ENCODE peak calls at places on chromosomes 2 and 18, in six cellular contexts. F, Y, H, A, S and J are unnamed samples.

GRCh38 chr2:105545731-105546622 is 147.1 kb upstream of the FHL2 start:
- DNase-seq in F (peak), H (peak), S (no peak), A (no peak), Y (peak), J (peak)

GRCh38 chr18:7329036-7329435 is 98.1 kb downstream of the LRRC30 start:
- DNase-seq in A (no peak), H (no peak), Y (no peak), F (no peak), S (no peak), J (no peak)

GRCh38 chr2:216188956-216189355 is 79.8 kb downstream of the XRCC5 start:
- DNase-seq in H (peak), A (no peak), S (no peak), F (no peak), Y (no peak), J (no peak)

GRCh38 chr2:101197215-101197745 is 46.1 kb upstream of the TBC1D8 start:
- DNase-seq in S (no peak), F (no peak), A (no peak), H (peak), Y (no peak), J (no peak)

GRCh38 chr2:36635194-36635593 is 37.2 kb upstream of the FEZ2 start:
- DNase-seq in A (no peak), S (no peak), F (no peak), H (peak), Y (no peak), J (no peak)

GRCh38 chr2:32009479-32010256 is 1.1 kb downstream of the MEMO1 start:
- DNase-seq in F (peak), A (peak), H (peak), Y (peak), S (no peak), J (no peak)

GRCh38 chr2:239544141-239544800 is 143.5 kb upstream of the HDAC4 start:
- DNase-seq in Y (no peak), A (no peak), H (no peak), S (no peak), F (no peak), J (no peak)

GRCh38 chr2:226002438-226002837 is 602.9 kb downstream of the NYAP2 start:
- DNase-seq in S (peak), Y (no peak), F (no peak), H (peak), A (no peak), J (no peak)

GRCh38 chr2:218002792-218003191 is at the start of gene TNS1:
- DNase-seq in A (no peak), S (no peak), H (peak), Y (no peak), F (no peak), J (no peak)

GRCh38 chr2:221570321-221571107 is 1.6 kb downstream of the EPHA4 start:
- DNase-seq in A (no peak), Y (no peak), F (no peak), S (no peak), H (peak), J (no peak)

GRCh38 chr2:86661333-86661732 is 37.7 kb upstream of the RNF103 start:
- DNase-seq in H (no peak), A (no peak), S (no peak), Y (no peak), F (no peak), J (no peak)

GRCh38 chr18:64037812-64038414 is 68.0 kb downstream of the SERPINB8 start:
- DNase-seq in Y (no peak), F (no peak), H (peak), S (no peak), A (no peak), J (no peak)

GRCh38 chr2:73128841-73129535 is 16.2 kb upstream of the RAB11FIP5 start:
- DNase-seq in Y (no peak), A (no peak), H (no peak), F (no peak), S (no peak), J (no peak)

GRCh38 chr2:206160124-206160806 is 570 bp downstream of the EEF1B2 start:
- DNase-seq in F (no peak), H (no peak), A (no peak), S (no peak), Y (peak), J (no peak)

GRCh38 chr2:80499095-80499494 is 194.5 kb upstream of the LRRTM1 start:
- DNase-seq in Y (peak), A (no peak), F (no peak), S (peak), H (peak), J (peak)

GRCh38 chr2:239129147-239129896 is 271.5 kb downstream of the HDAC4 start:
- DNase-seq in S (no peak), F (no peak), H (peak), Y (no peak), A (no peak), J (no peak)

GRCh38 chr18:42052137-42052708 is 97.2 kb downstream of the PIK3C3 start:
- DNase-seq in F (no peak), S (no peak), H (peak), A (no peak), Y (no peak), J (no peak)

GRCh38 chr18:33495278-33495677 is 54.8 kb upstream of the CCDC178 start:
- DNase-seq in H (no peak), Y (no peak), F (no peak), A (no peak), S (peak), J (no peak)

GRCh38 chr2:233743464-233744259 is 14.8 kb downstream of the UGT1A3 start:
- DNase-seq in H (no peak), Y (no peak), S (no peak), A (no peak), F (no peak), J (no peak)

GRCh38 chr18:61475931-61476330 is 142.7 kb downstream of the CDH20 start:
- DNase-seq in Y (no peak), S (no peak), H (peak), F (no peak), A (no peak), J (no peak)

GRCh38 chr2:216992056-216992455 is 132.2 kb upstream of the TNP1 start:
- DNase-seq in A (no peak), F (no peak), Y (no peak), S (no peak), H (peak), J (no peak)

GRCh38 chr2:36677995-36678605 is 18.4 kb upstream of the VIT start:
- DNase-seq in Y (no peak), H (peak), F (no peak), A (no peak), S (no peak), J (no peak)

GRCh38 chr2:9883897-9884296 is 40.6 kb downstream of the TAF1B start:
- DNase-seq in S (no peak), H (no peak), A (no peak), F (no peak), Y (no peak), J (no peak)

GRCh38 chr2:145228506-145228905 is 708.6 kb upstream of the ZEB2 start:
- DNase-seq in F (no peak), S (peak), Y (no peak), A (no peak), H (peak), J (no peak)

GRCh38 chr2:235713244-235713643 is 219.4 kb downstream of the AGAP1 start:
- DNase-seq in S (no peak), Y (no peak), F (no peak), H (no peak), A (no peak), J (no peak)

GRCh38 chr18:3455090-3455640 is 5.2 kb downstream of the TGIF1 start:
- DNase-seq in Y (no peak), A (no peak), H (no peak), F (no peak), S (no peak), J (no peak)

GRCh38 chr2:23609254-23609653 is 224.3 kb downstream of the KLHL29 start:
- DNase-seq in H (no peak), Y (no peak), S (no peak), F (no peak), A (no peak), J (no peak)

GRCh38 chr18:54950221-54950620 is 9.0 kb downstream of the CCDC68 start:
- DNase-seq in S (no peak), Y (peak), H (no peak), F (no peak), A (no peak), J (no peak)

GRCh38 chr18:22678486-22678885 is 254.6 kb upstream of the RBBP8 start:
- DNase-seq in F (no peak), A (no peak), H (peak), S (no peak), Y (peak), J (no peak)

GRCh38 chr2:55556809-55557208 is 37.3 kb downstream of the CFAP36 start:
- DNase-seq in A (no peak), H (no peak), F (no peak), Y (no peak), S (no peak), J (no peak)

GRCh38 chr2:216195565-216195978 is 86.4 kb downstream of the XRCC5 start:
- DNase-seq in F (no peak), H (peak), S (peak), Y (no peak), A (no peak), J (peak)

GRCh38 chr2:237700583-237701032 is 73.2 kb downstream of the LRRFIP1 start:
- DNase-seq in H (peak), S (peak), Y (no peak), F (peak), A (peak), J (no peak)